ENCODE peak calls at places on chromosome 5, in eight cellular contexts. U is SK-N-SH treated with all-trans-retinoic acid at 6 μM for 48 hours; F is activated CD8-positive, alpha-beta T cell treated with anti-CD3 and anti-CD28 coated beads, Interleukin-2, amount 10 ng/mL, durations not matched to agents 7 days and 5 days; B is aorta; L is central memory CD8-positive, alpha-beta T cell; C is effector memory CD8-positive, alpha-beta T cell; D is CD8-positive, alpha-beta T cell; E is WTC11. K is an unnamed sample.
A peak's percentile ranks its signal among the peaks of the same experiment; 100 is the strongest.

GRCh38 chr5:115241881-115242642 is 20.6 kb downstream of the PGGT1B start:
- ATAC-seq in U (peak; percentile 28), L (no peak), C (no peak), B (no peak), F (no peak), E (no peak), D (no peak), K (no peak)

GRCh38 chr5:125109293-125109692 is 362.9 kb upstream of the ZNF608 start:
- ATAC-seq in U (no peak), E (no peak), L (no peak), D (no peak), F (no peak), C (no peak), B (no peak), K (no peak)

GRCh38 chr5:42951847-42952411 is 88.2 kb downstream of the ANXA2R start:
- ATAC-seq in C (peak; percentile 34), F (peak; percentile 48), B (peak; percentile 61), E (no peak), D (peak; percentile 8), U (peak; percentile 33), L (peak; percentile 22), K (no peak)

GRCh38 chr5:135697251-135697958 is 118.6 kb upstream of the CXCL14 start:
- ATAC-seq in E (no peak), D (no peak), F (no peak), L (no peak), B (no peak), C (no peak), U (no peak), K (no peak)

GRCh38 chr5:114055318-114055788 is 306.5 kb upstream of the KCNN2 start:
- ATAC-seq in L (no peak), B (peak; percentile 59), D (no peak), C (no peak), E (peak; percentile 91), F (no peak), U (peak; percentile 88), K (peak; percentile 83)

GRCh38 chr5:61322738-61323429 is 9.2 kb upstream of the ZSWIM6 start:
- ATAC-seq in C (no peak), B (no peak), E (no peak), D (no peak), L (no peak), F (no peak), U (peak; percentile 61), K (no peak)

GRCh38 chr5:140182075-140182709 is 7.2 kb downstream of the CYSTM1 start:
- ATAC-seq in C (no peak), D (no peak), F (no peak), E (no peak), U (peak; percentile 75), B (no peak), L (no peak), K (peak; percentile 43)

GRCh38 chr5:143302344-143302743 is 101.1 kb downstream of the NR3C1 start:
- ATAC-seq in D (no peak), C (no peak), F (no peak), B (no peak), U (no peak), L (no peak), E (no peak), K (no peak)

GRCh38 chr5:122702524-122702875 is 72.4 kb upstream of the SNX2 start:
- ATAC-seq in L (no peak), F (no peak), U (no peak), E (no peak), B (no peak), D (no peak), C (peak; percentile 39), K (no peak)

GRCh38 chr5:90878081-90878480 is 319.5 kb downstream of the ADGRV1 start:
- ATAC-seq in U (no peak), D (no peak), E (no peak), L (no peak), F (no peak), C (no peak), B (no peak), K (peak; percentile 34)

GRCh38 chr5:32410630-32411029 is 33.9 kb downstream of the ZFR start:
- ATAC-seq in F (no peak), L (no peak), B (no peak), D (no peak), E (no peak), C (no peak), U (no peak), K (no peak)

GRCh38 chr5:159917919-159918487 is 1.7 kb downstream of the ADRA1B start:
- ATAC-seq in C (no peak), E (no peak), D (no peak), L (no peak), F (no peak), B (no peak), U (no peak), K (no peak)

GRCh38 chr5:149937610-149938009 is 7.0 kb downstream of the PDE6A start:
- ATAC-seq in L (no peak), E (no peak), B (no peak), U (peak; percentile 44), C (no peak), F (no peak), D (no peak), K (no peak)

GRCh38 chr5:39469173-39469572 is 44.4 kb upstream of the DAB2 start:
- ATAC-seq in C (no peak), E (no peak), B (no peak), L (no peak), D (no peak), F (no peak), U (no peak), K (no peak)

GRCh38 chr5:140348104-140348503 is 1.7 kb upstream of the HBEGF start:
- ATAC-seq in E (no peak), U (no peak), F (no peak), D (no peak), B (no peak), L (no peak), C (no peak), K (no peak)

GRCh38 chr5:143206194-143207053 is 197.1 kb downstream of the NR3C1 start:
- ATAC-seq in B (no peak), E (no peak), D (peak; percentile 51), U (no peak), C (peak; percentile 23), L (peak; percentile 22), F (no peak), K (no peak)

GRCh38 chr5:174636081-174636480 is 88.3 kb upstream of the MSX2 start:
- ATAC-seq in C (no peak), F (no peak), B (no peak), E (no peak), L (no peak), U (no peak), D (no peak), K (no peak)

GRCh38 chr5:138457532-138458275 is 7.6 kb upstream of the EGR1 start:
- ATAC-seq in B (no peak), C (no peak), L (no peak), E (no peak), D (no peak), U (peak; percentile 37), F (no peak), K (no peak)

GRCh38 chr5:177361418-177362101 is 3.8 kb downstream of the RGS14 start:
- ATAC-seq in L (no peak), F (no peak), E (no peak), C (no peak), D (no peak), U (no peak), B (no peak), K (no peak)

GRCh38 chr5:2877520-2877919 is 126.0 kb upstream of the IRX2 start:
- ATAC-seq in E (no peak), C (no peak), L (no peak), B (no peak), D (no peak), U (no peak), F (no peak), K (no peak)

GRCh38 chr5:108084105-108084504 is 297.8 kb downstream of the FBXL17 start:
- ATAC-seq in C (no peak), F (no peak), B (no peak), L (no peak), E (peak; percentile 18), U (no peak), D (no peak), K (no peak)

GRCh38 chr5:74919487-74919886 is 53.3 kb upstream of the FAM169A start:
- ATAC-seq in E (peak; percentile 65), L (no peak), F (no peak), C (peak; percentile 53), D (peak; percentile 78), B (no peak), U (peak; percentile 86), K (peak; percentile 50)

GRCh38 chr5:147369742-147370374 is 135.0 kb downstream of the STK32A start:
- ATAC-seq in F (no peak), U (peak; percentile 89), L (no peak), B (peak; percentile 64), E (peak; percentile 71), C (no peak), D (no peak), K (no peak)

GRCh38 chr5:168552146-168552545 is 23.0 kb downstream of the FBLL1 start:
- ATAC-seq in E (no peak), L (no peak), U (peak; percentile 67), F (no peak), B (no peak), C (no peak), D (no peak), K (no peak)

GRCh38 chr5:28808967-28809810 is 1770.8 kb upstream of the CDH9 start:
- ATAC-seq in E (no peak), U (no peak), L (no peak), B (no peak), C (no peak), D (no peak), F (no peak), K (no peak)

GRCh38 chr5:161201558-161201957 is 345.0 kb downstream of the GABRB2 start:
- ATAC-seq in F (no peak), C (no peak), U (no peak), D (no peak), E (no peak), B (no peak), L (no peak), K (no peak)

GRCh38 chr5:127648997-127649550 is at the start of gene CTXN3:
- ATAC-seq in L (no peak), U (no peak), F (no peak), B (no peak), C (no peak), E (peak; percentile 44), D (no peak), K (no peak)

GRCh38 chr5:95989283-95990048 is 27.8 kb upstream of the ELL2 start:
- ATAC-seq in E (no peak), B (no peak), L (no peak), D (no peak), U (no peak), C (no peak), F (no peak), K (no peak)

GRCh38 chr5:130052752-130053151 is 148.5 kb downstream of the CHSY3 start:
- ATAC-seq in L (no peak), C (no peak), D (no peak), B (no peak), E (no peak), U (no peak), F (no peak), K (no peak)

GRCh38 chr5:14379739-14380497 is 201.7 kb upstream of the OTULINL start:
- ATAC-seq in L (no peak), C (no peak), D (no peak), E (peak; percentile 96), U (no peak), B (peak; percentile 60), F (no peak), K (no peak)

GRCh38 chr5:107937198-107937597 is 266.5 kb upstream of the EFNA5 start:
- ATAC-seq in E (peak; percentile 34), U (no peak), F (no peak), C (no peak), B (no peak), L (no peak), D (no peak), K (no peak)

GRCh38 chr5:171593401-171593800 is 174.0 kb downstream of the FGF18 start:
- ATAC-seq in U (no peak), L (no peak), F (no peak), E (no peak), C (no peak), D (no peak), B (no peak), K (no peak)

GRCh38 chr5:79971156-79971555 is 19.9 kb downstream of the MTX3 start:
- ATAC-seq in C (no peak), B (no peak), E (no peak), L (no peak), U (peak; percentile 89), F (no peak), D (no peak), K (no peak)

GRCh38 chr5:172319708-172320441 is 36.3 kb upstream of the UBTD2 start:
- ATAC-seq in C (no peak), B (peak; percentile 50), F (no peak), L (no peak), E (no peak), D (no peak), U (no peak), K (no peak)